ENCODE peak calls at places on chromosome 3, in four cellular contexts. C is B cell, K is HTR-8/SVneo, W is iPS DF 19.7. G is an unnamed sample.
A peak's percentile ranks its signal among the peaks of the same experiment; 100 is the strongest.

GRCh38 chr3:157532529-157533297 is 29.5 kb upstream of the VEPH1 start:
- DNase-seq in W (peak; percentile 68), C (no peak), K (peak; percentile 66), G (peak; percentile 62)

GRCh38 chr3:50664959-50665602 is 9.6 kb upstream of the DOCK3 start:
- DNase-seq in W (no peak), C (no peak), K (no peak), G (peak; percentile 32)

GRCh38 chr3:187296915-187297314 is 5.4 kb upstream of the MASP1 start:
- DNase-seq in W (no peak), C (no peak), K (no peak), G (no peak)

GRCh38 chr3:194343561-194343893 is 7.6 kb downstream of the CPN2 start:
- DNase-seq in W (no peak), C (no peak), K (no peak), G (no peak)

GRCh38 chr3:184583345-184584000 is 21.9 kb downstream of the EPHB3 start:
- DNase-seq in K (no peak), W (no peak), C (no peak), G (peak; percentile 71)

GRCh38 chr3:148146947-148147346 is 550.8 kb upstream of the AGTR1 start:
- DNase-seq in W (no peak), K (peak; percentile 3), C (no peak), G (no peak)

GRCh38 chr3:101803152-101803782 is 24.3 kb downstream of the NXPE3 start:
- DNase-seq in C (peak; percentile 67), W (no peak), K (peak; percentile 69), G (no peak)

GRCh38 chr3:51937611-51938450 is 3.9 kb downstream of the RRP9 start:
- DNase-seq in K (no peak), W (no peak), C (no peak), G (no peak)

GRCh38 chr3:114879059-114880031 is 267.7 kb downstream of the ZBTB20 start:
- DNase-seq in W (no peak), K (no peak), C (no peak), G (no peak)

GRCh38 chr3:97917813-97918536 is 54.3 kb downstream of the RIOX2 start:
- DNase-seq in C (no peak), W (no peak), K (no peak), G (no peak)

GRCh38 chr3:196327405-196327804 is 9.4 kb upstream of the DYNLT2B start:
- DNase-seq in K (no peak), W (no peak), C (no peak), G (peak; percentile 58)

GRCh38 chr3:160434071-160434470 is 15.5 kb downstream of the TRIM59 start:
- DNase-seq in W (no peak), K (no peak), C (no peak), G (no peak)

GRCh38 chr3:194312743-194313281 is 38.3 kb downstream of the CPN2 start:
- DNase-seq in W (no peak), C (peak; percentile 35), K (no peak), G (peak; percentile 59)